ENCODE peak calls at places on chromosomes 2 and 18, in four cellular contexts. One of them, this sample, is unnamed.

GRCh38 chr2:159030674-159031380 is 62.4 kb downstream of the TANC1 start:
- DNase-seq in Calu3: peak
- DNase-seq in skeletal muscle cell: peak
- DNase-seq in T-helper 17 cell: no peak
- DNase-seq in this sample: peak

GRCh38 chr2:120675460-120676130 is 60.1 kb upstream of the GLI2 start:
- DNase-seq in Calu3: peak
- DNase-seq in skeletal muscle cell: no peak
- DNase-seq in T-helper 17 cell: no peak
- DNase-seq in this sample: no peak

GRCh38 chr18:30135938-30136337 is 906.6 kb downstream of the DSC3 start:
- DNase-seq in Calu3: no peak
- DNase-seq in skeletal muscle cell: no peak
- DNase-seq in T-helper 17 cell: no peak
- DNase-seq in this sample: no peak

GRCh38 chr2:86336350-86337234 is 834 bp downstream of the REEP1 start:
- DNase-seq in Calu3: peak
- DNase-seq in T-helper 17 cell: no peak
- DNase-seq in skeletal muscle cell: no peak
- DNase-seq in this sample: no peak

GRCh38 chr2:20125164-20125563 is 73.7 kb upstream of the LAPTM4A start:
- DNase-seq in T-helper 17 cell: no peak
- DNase-seq in Calu3: no peak
- DNase-seq in skeletal muscle cell: no peak
- DNase-seq in this sample: no peak

GRCh38 chr2:162123806-162124758 is 28.0 kb downstream of the GCG start:
- DNase-seq in Calu3: peak
- DNase-seq in skeletal muscle cell: no peak
- DNase-seq in T-helper 17 cell: no peak
- DNase-seq in this sample: no peak

GRCh38 chr2:212227755-212228154 is 310.8 kb downstream of the ERBB4 start:
- DNase-seq in skeletal muscle cell: peak
- DNase-seq in T-helper 17 cell: no peak
- DNase-seq in Calu3: peak
- DNase-seq in this sample: peak

GRCh38 chr18:75533954-75534353 is 106.5 kb upstream of the SMIM21 start:
- DNase-seq in Calu3: no peak
- DNase-seq in skeletal muscle cell: peak
- DNase-seq in T-helper 17 cell: no peak
- DNase-seq in this sample: no peak

GRCh38 chr2:201890447-201890846 is 84.1 kb downstream of the CDK15 start:
- DNase-seq in Calu3: no peak
- DNase-seq in skeletal muscle cell: no peak
- DNase-seq in T-helper 17 cell: no peak
- DNase-seq in this sample: no peak

GRCh38 chr2:8403871-8404270 is 278.0 kb upstream of the ID2 start:
- DNase-seq in Calu3: peak
- DNase-seq in skeletal muscle cell: no peak
- DNase-seq in T-helper 17 cell: no peak
- DNase-seq in this sample: no peak